ENCODE peak calls at places on chromosomes 11 and 22, in ten cellular contexts. One of them, this sample, is unnamed.

GRCh38 chr11:69636512-69636866 is 4.5 kb upstream of the CCND1 start:
- DNase-seq in fibroblast of lung: peak; percentile 90
- DNase-seq in stimulated activated naive CD4-positive, alpha-beta T cell: no peak
- DNase-seq in HCEC 1CT: peak; percentile 87
- DNase-seq in HT-29: peak; percentile 90
- DNase-seq in CD8-positive, alpha-beta T cell: no peak
- DNase-seq in amniotic stem cell: peak; percentile 72
- DNase-seq in mucosa of descending colon: peak; percentile 68
- DNase-seq in aorta: peak; percentile 79
- DNase-seq in brain microvascular endothelial cell: peak; percentile 89
- DNase-seq in this sample: peak; percentile 72

GRCh38 chr11:2587132-2587930 is 112.5 kb downstream of the KCNQ1OT1 start:
- DNase-seq in fibroblast of lung: no peak
- DNase-seq in stimulated activated naive CD4-positive, alpha-beta T cell: no peak
- DNase-seq in HCEC 1CT: no peak
- DNase-seq in HT-29: no peak
- DNase-seq in CD8-positive, alpha-beta T cell: no peak
- DNase-seq in amniotic stem cell: no peak
- DNase-seq in mucosa of descending colon: peak; percentile 43
- DNase-seq in aorta: peak; percentile 33
- DNase-seq in brain microvascular endothelial cell: no peak
- DNase-seq in this sample: peak; percentile 12

GRCh38 chr11:119363874-119364590 is 17.5 kb downstream of the USP2 start:
- DNase-seq in fibroblast of lung: no peak
- DNase-seq in stimulated activated naive CD4-positive, alpha-beta T cell: peak; percentile 31
- DNase-seq in HCEC 1CT: peak; percentile 36
- DNase-seq in HT-29: no peak
- DNase-seq in CD8-positive, alpha-beta T cell: no peak
- DNase-seq in amniotic stem cell: peak; percentile 18
- DNase-seq in mucosa of descending colon: peak; percentile 66
- DNase-seq in aorta: no peak
- DNase-seq in brain microvascular endothelial cell: no peak
- DNase-seq in this sample: peak; percentile 67

GRCh38 chr11:103051986-103052385 is 40.0 kb downstream of the DCUN1D5 start:
- DNase-seq in fibroblast of lung: no peak
- DNase-seq in stimulated activated naive CD4-positive, alpha-beta T cell: no peak
- DNase-seq in HCEC 1CT: no peak
- DNase-seq in HT-29: no peak
- DNase-seq in CD8-positive, alpha-beta T cell: no peak
- DNase-seq in amniotic stem cell: no peak
- DNase-seq in mucosa of descending colon: no peak
- DNase-seq in aorta: no peak
- DNase-seq in brain microvascular endothelial cell: peak; percentile 80
- DNase-seq in this sample: no peak

GRCh38 chr11:68748061-68748460 is 3.3 kb downstream of the TESMIN start:
- DNase-seq in fibroblast of lung: no peak
- DNase-seq in stimulated activated naive CD4-positive, alpha-beta T cell: no peak
- DNase-seq in HCEC 1CT: no peak
- DNase-seq in HT-29: no peak
- DNase-seq in CD8-positive, alpha-beta T cell: no peak
- DNase-seq in amniotic stem cell: no peak
- DNase-seq in mucosa of descending colon: no peak
- DNase-seq in aorta: no peak
- DNase-seq in brain microvascular endothelial cell: no peak
- DNase-seq in this sample: no peak

GRCh38 chr22:49935561-49935960 is 17.1 kb downstream of the CRELD2 start:
- DNase-seq in fibroblast of lung: peak; percentile 31
- DNase-seq in stimulated activated naive CD4-positive, alpha-beta T cell: peak; percentile 59
- DNase-seq in HCEC 1CT: no peak
- DNase-seq in HT-29: no peak
- DNase-seq in CD8-positive, alpha-beta T cell: no peak
- DNase-seq in amniotic stem cell: no peak
- DNase-seq in mucosa of descending colon: no peak
- DNase-seq in aorta: peak; percentile 78
- DNase-seq in brain microvascular endothelial cell: no peak
- DNase-seq in this sample: no peak

GRCh38 chr11:117861151-117862018 is 15.1 kb downstream of the FXYD6 start:
- DNase-seq in fibroblast of lung: peak; percentile 52
- DNase-seq in stimulated activated naive CD4-positive, alpha-beta T cell: no peak
- DNase-seq in HCEC 1CT: no peak
- DNase-seq in HT-29: no peak
- DNase-seq in CD8-positive, alpha-beta T cell: no peak
- DNase-seq in amniotic stem cell: no peak
- DNase-seq in mucosa of descending colon: no peak
- DNase-seq in aorta: no peak
- DNase-seq in brain microvascular endothelial cell: no peak
- DNase-seq in this sample: no peak

GRCh38 chr11:43278302-43278956 is 33.4 kb upstream of the API5 start:
- DNase-seq in fibroblast of lung: peak; percentile 35
- DNase-seq in stimulated activated naive CD4-positive, alpha-beta T cell: no peak
- DNase-seq in HCEC 1CT: peak; percentile 32
- DNase-seq in HT-29: peak; percentile 75
- DNase-seq in CD8-positive, alpha-beta T cell: no peak
- DNase-seq in amniotic stem cell: peak; percentile 1
- DNase-seq in mucosa of descending colon: no peak
- DNase-seq in aorta: no peak
- DNase-seq in brain microvascular endothelial cell: peak; percentile 9
- DNase-seq in this sample: no peak

GRCh38 chr11:704799-705645 is 1.0 kb upstream of the EPS8L2 start:
- DNase-seq in fibroblast of lung: no peak
- DNase-seq in stimulated activated naive CD4-positive, alpha-beta T cell: no peak
- DNase-seq in HCEC 1CT: no peak
- DNase-seq in HT-29: peak; percentile 94
- DNase-seq in CD8-positive, alpha-beta T cell: no peak
- DNase-seq in amniotic stem cell: no peak
- DNase-seq in mucosa of descending colon: peak; percentile 92
- DNase-seq in aorta: no peak
- DNase-seq in brain microvascular endothelial cell: no peak
- DNase-seq in this sample: peak; percentile 85

GRCh38 chr11:2741377-2742131 is 41.8 kb upstream of the KCNQ1OT1 start:
- DNase-seq in fibroblast of lung: peak; percentile 92
- DNase-seq in stimulated activated naive CD4-positive, alpha-beta T cell: no peak
- DNase-seq in HCEC 1CT: peak; percentile 82
- DNase-seq in HT-29: no peak
- DNase-seq in CD8-positive, alpha-beta T cell: no peak
- DNase-seq in amniotic stem cell: peak; percentile 15
- DNase-seq in mucosa of descending colon: peak; percentile 41
- DNase-seq in aorta: peak; percentile 40
- DNase-seq in brain microvascular endothelial cell: peak; percentile 63
- DNase-seq in this sample: no peak

GRCh38 chr22:35940166-35940565 is 88.5 kb downstream of the RBFOX2 start:
- DNase-seq in fibroblast of lung: no peak
- DNase-seq in stimulated activated naive CD4-positive, alpha-beta T cell: no peak
- DNase-seq in HCEC 1CT: no peak
- DNase-seq in HT-29: no peak
- DNase-seq in CD8-positive, alpha-beta T cell: no peak
- DNase-seq in amniotic stem cell: no peak
- DNase-seq in mucosa of descending colon: no peak
- DNase-seq in aorta: no peak
- DNase-seq in brain microvascular endothelial cell: no peak
- DNase-seq in this sample: no peak

GRCh38 chr11:7637447-7638157 is 35.7 kb downstream of the CYB5R2 start:
- DNase-seq in fibroblast of lung: peak; percentile 47
- DNase-seq in stimulated activated naive CD4-positive, alpha-beta T cell: no peak
- DNase-seq in HCEC 1CT: peak; percentile 57
- DNase-seq in HT-29: no peak
- DNase-seq in CD8-positive, alpha-beta T cell: no peak
- DNase-seq in amniotic stem cell: peak; percentile 62
- DNase-seq in mucosa of descending colon: no peak
- DNase-seq in aorta: peak; percentile 63
- DNase-seq in brain microvascular endothelial cell: peak; percentile 56
- DNase-seq in this sample: no peak

GRCh38 chr11:87819141-87819540 is 356.1 kb downstream of the RAB38 start:
- DNase-seq in fibroblast of lung: no peak
- DNase-seq in stimulated activated naive CD4-positive, alpha-beta T cell: no peak
- DNase-seq in HCEC 1CT: no peak
- DNase-seq in HT-29: no peak
- DNase-seq in CD8-positive, alpha-beta T cell: no peak
- DNase-seq in amniotic stem cell: no peak
- DNase-seq in mucosa of descending colon: no peak
- DNase-seq in aorta: no peak
- DNase-seq in brain microvascular endothelial cell: peak; percentile 1
- DNase-seq in this sample: no peak

GRCh38 chr11:115317428-115318185 is 186.6 kb downstream of the CADM1 start:
- DNase-seq in fibroblast of lung: peak; percentile 68
- DNase-seq in stimulated activated naive CD4-positive, alpha-beta T cell: no peak
- DNase-seq in HCEC 1CT: no peak
- DNase-seq in HT-29: no peak
- DNase-seq in CD8-positive, alpha-beta T cell: no peak
- DNase-seq in amniotic stem cell: no peak
- DNase-seq in mucosa of descending colon: no peak
- DNase-seq in aorta: no peak
- DNase-seq in brain microvascular endothelial cell: no peak
- DNase-seq in this sample: no peak

GRCh38 chr22:19765477-19766234 is 5.1 kb downstream of the TBX1 start:
- DNase-seq in fibroblast of lung: no peak
- DNase-seq in stimulated activated naive CD4-positive, alpha-beta T cell: no peak
- DNase-seq in HCEC 1CT: no peak
- DNase-seq in HT-29: no peak
- DNase-seq in CD8-positive, alpha-beta T cell: no peak
- DNase-seq in amniotic stem cell: no peak
- DNase-seq in mucosa of descending colon: no peak
- DNase-seq in aorta: peak; percentile 70
- DNase-seq in brain microvascular endothelial cell: no peak
- DNase-seq in this sample: no peak

GRCh38 chr11:69640995-69641581 is at the start of gene CCND1:
- DNase-seq in fibroblast of lung: peak; percentile 94
- DNase-seq in stimulated activated naive CD4-positive, alpha-beta T cell: no peak
- DNase-seq in HCEC 1CT: peak; percentile 92
- DNase-seq in HT-29: peak; percentile 87
- DNase-seq in CD8-positive, alpha-beta T cell: no peak
- DNase-seq in amniotic stem cell: peak; percentile 89
- DNase-seq in mucosa of descending colon: peak; percentile 84
- DNase-seq in aorta: peak; percentile 80
- DNase-seq in brain microvascular endothelial cell: peak; percentile 90
- DNase-seq in this sample: peak; percentile 82

GRCh38 chr11:69304686-69305085 is 10.7 kb downstream of the MYEOV start:
- DNase-seq in fibroblast of lung: no peak
- DNase-seq in stimulated activated naive CD4-positive, alpha-beta T cell: no peak
- DNase-seq in HCEC 1CT: no peak
- DNase-seq in HT-29: no peak
- DNase-seq in CD8-positive, alpha-beta T cell: no peak
- DNase-seq in amniotic stem cell: no peak
- DNase-seq in mucosa of descending colon: no peak
- DNase-seq in aorta: no peak
- DNase-seq in brain microvascular endothelial cell: no peak
- DNase-seq in this sample: no peak

GRCh38 chr11:102287963-102288744 is 29.1 kb upstream of the BIRC3 start:
- DNase-seq in fibroblast of lung: peak; percentile 85
- DNase-seq in stimulated activated naive CD4-positive, alpha-beta T cell: no peak
- DNase-seq in HCEC 1CT: peak; percentile 77
- DNase-seq in HT-29: peak; percentile 93
- DNase-seq in CD8-positive, alpha-beta T cell: no peak
- DNase-seq in amniotic stem cell: peak; percentile 67
- DNase-seq in mucosa of descending colon: no peak
- DNase-seq in aorta: peak; percentile 51
- DNase-seq in brain microvascular endothelial cell: peak; percentile 77
- DNase-seq in this sample: no peak

GRCh38 chr22:48676266-48677167 is 1151.2 kb downstream of the BRD1 start:
- DNase-seq in fibroblast of lung: no peak
- DNase-seq in stimulated activated naive CD4-positive, alpha-beta T cell: no peak
- DNase-seq in HCEC 1CT: no peak
- DNase-seq in HT-29: no peak
- DNase-seq in CD8-positive, alpha-beta T cell: no peak
- DNase-seq in amniotic stem cell: no peak
- DNase-seq in mucosa of descending colon: no peak
- DNase-seq in aorta: no peak
- DNase-seq in brain microvascular endothelial cell: no peak
- DNase-seq in this sample: no peak

GRCh38 chr22:25067851-25068421 is 115.4 kb downstream of the KIAA1671 start:
- DNase-seq in fibroblast of lung: no peak
- DNase-seq in stimulated activated naive CD4-positive, alpha-beta T cell: peak; percentile 82
- DNase-seq in HCEC 1CT: no peak
- DNase-seq in HT-29: no peak
- DNase-seq in CD8-positive, alpha-beta T cell: peak; percentile 73
- DNase-seq in amniotic stem cell: no peak
- DNase-seq in mucosa of descending colon: peak; percentile 81
- DNase-seq in aorta: peak; percentile 84
- DNase-seq in brain microvascular endothelial cell: no peak
- DNase-seq in this sample: no peak

GRCh38 chr22:46219650-46220049 is 30.4 kb downstream of the CDPF1 start:
- DNase-seq in fibroblast of lung: no peak
- DNase-seq in stimulated activated naive CD4-positive, alpha-beta T cell: no peak
- DNase-seq in HCEC 1CT: no peak
- DNase-seq in HT-29: no peak
- DNase-seq in CD8-positive, alpha-beta T cell: no peak
- DNase-seq in amniotic stem cell: no peak
- DNase-seq in mucosa of descending colon: no peak
- DNase-seq in aorta: no peak
- DNase-seq in brain microvascular endothelial cell: no peak
- DNase-seq in this sample: no peak

GRCh38 chr22:41468381-41469217 is at the start of the genes ACO2 and PHF5A:
- DNase-seq in fibroblast of lung: peak; percentile 98
- DNase-seq in stimulated activated naive CD4-positive, alpha-beta T cell: peak; percentile 95
- DNase-seq in HCEC 1CT: peak; percentile 98
- DNase-seq in HT-29: peak; percentile 97
- DNase-seq in CD8-positive, alpha-beta T cell: peak; percentile 97
- DNase-seq in amniotic stem cell: peak; percentile 93
- DNase-seq in mucosa of descending colon: peak; percentile 98
- DNase-seq in aorta: peak; percentile 98
- DNase-seq in brain microvascular endothelial cell: peak; percentile 98
- DNase-seq in this sample: peak; percentile 99

GRCh38 chr11:12842933-12843636 is 166.0 kb upstream of the RASSF10 start:
- DNase-seq in fibroblast of lung: peak; percentile 64
- DNase-seq in stimulated activated naive CD4-positive, alpha-beta T cell: no peak
- DNase-seq in HCEC 1CT: no peak
- DNase-seq in HT-29: peak; percentile 87
- DNase-seq in CD8-positive, alpha-beta T cell: no peak
- DNase-seq in amniotic stem cell: no peak
- DNase-seq in mucosa of descending colon: no peak
- DNase-seq in aorta: no peak
- DNase-seq in brain microvascular endothelial cell: no peak
- DNase-seq in this sample: no peak

GRCh38 chr11:31237819-31238771 is 131.4 kb downstream of the DCDC1 start:
- DNase-seq in fibroblast of lung: peak; percentile 14
- DNase-seq in stimulated activated naive CD4-positive, alpha-beta T cell: no peak
- DNase-seq in HCEC 1CT: peak; percentile 7
- DNase-seq in HT-29: no peak
- DNase-seq in CD8-positive, alpha-beta T cell: no peak
- DNase-seq in amniotic stem cell: no peak
- DNase-seq in mucosa of descending colon: no peak
- DNase-seq in aorta: no peak
- DNase-seq in brain microvascular endothelial cell: no peak
- DNase-seq in this sample: no peak

GRCh38 chr11:108663154-108663877 is 1.6 kb upstream of the DDX10 start:
- DNase-seq in fibroblast of lung: no peak
- DNase-seq in stimulated activated naive CD4-positive, alpha-beta T cell: no peak
- DNase-seq in HCEC 1CT: no peak
- DNase-seq in HT-29: no peak
- DNase-seq in CD8-positive, alpha-beta T cell: no peak
- DNase-seq in amniotic stem cell: no peak
- DNase-seq in mucosa of descending colon: no peak
- DNase-seq in aorta: no peak
- DNase-seq in brain microvascular endothelial cell: no peak
- DNase-seq in this sample: no peak

GRCh38 chr11:77636738-77637344 is 753 bp downstream of the CLNS1A start:
- DNase-seq in fibroblast of lung: no peak
- DNase-seq in stimulated activated naive CD4-positive, alpha-beta T cell: no peak
- DNase-seq in HCEC 1CT: no peak
- DNase-seq in HT-29: peak; percentile 23
- DNase-seq in CD8-positive, alpha-beta T cell: no peak
- DNase-seq in amniotic stem cell: no peak
- DNase-seq in mucosa of descending colon: no peak
- DNase-seq in aorta: no peak
- DNase-seq in brain microvascular endothelial cell: no peak
- DNase-seq in this sample: no peak

This sample was measured in left colon.